ENCODE peak calls at places on chromosomes 1 and 21, in ten cellular contexts. Y is A549, F is transverse colon, U is suprapubic skin, C is GM12878, R is tibial nerve, M is ovary, K is stomach, I is sigmoid colon, W is SK-N-SH. H is an unnamed sample.

GRCh38 chr1:79587229-79587628 is 580.7 kb upstream of the ADGRL4 start:
- DNase-seq in Y (no peak), F (no peak), U (no peak), C (no peak), R (no peak), M (no peak), K (no peak), I (no peak), W (no peak), H (no peak)

GRCh38 chr21:44427241-44428120 is 27.8 kb upstream of the LRRC3 start:
- DNase-seq in Y (no peak), F (no peak), U (peak), C (no peak), R (no peak), M (no peak), K (no peak), I (peak), W (no peak), H (peak)

GRCh38 chr1:198234511-198235251 is 77.9 kb downstream of the NEK7 start:
- DNase-seq in Y (no peak), F (no peak), U (no peak), C (no peak), R (no peak), M (no peak), K (no peak), I (no peak), W (no peak), H (no peak)

GRCh38 chr1:208100906-208101305 is 143.3 kb downstream of the PLXNA2 start:
- DNase-seq in Y (no peak), F (no peak), U (no peak), C (no peak), R (no peak), M (no peak), K (no peak), I (no peak), W (no peak), H (no peak)

GRCh38 chr1:207911983-207912760 is 1.2 kb upstream of the CD34 start:
- DNase-seq in Y (no peak), F (no peak), U (no peak), C (no peak), R (no peak), M (no peak), K (no peak), I (no peak), W (no peak), H (no peak)

GRCh38 chr1:8411803-8412182 is 93.9 kb downstream of the SLC45A1 start:
- DNase-seq in Y (no peak), F (no peak), U (no peak), C (no peak), R (peak), M (no peak), K (no peak), I (no peak), W (no peak), H (no peak)

GRCh38 chr1:229316166-229316565 is 26.7 kb downstream of the CCSAP start:
- DNase-seq in Y (no peak), F (no peak), U (no peak), C (no peak), R (no peak), M (no peak), K (no peak), I (no peak), W (no peak), H (no peak)

GRCh38 chr1:159005676-159006075 is 4.0 kb upstream of the IFI16 start:
- DNase-seq in Y (no peak), F (no peak), U (no peak), C (no peak), R (no peak), M (no peak), K (no peak), I (no peak), W (no peak), H (no peak)

GRCh38 chr1:26748351-26748750 is 39.4 kb upstream of the PIGV start:
- DNase-seq in Y (no peak), F (no peak), U (no peak), C (no peak), R (no peak), M (no peak), K (no peak), I (no peak), W (no peak), H (no peak)

GRCh38 chr1:28021064-28021463 is 61.3 kb downstream of the XKR8 start:
- DNase-seq in Y (no peak), F (no peak), U (no peak), C (no peak), R (no peak), M (no peak), K (no peak), I (no peak), W (no peak), H (no peak)

GRCh38 chr21:43297411-43297981 is 128.7 kb downstream of the CRYAA start:
- DNase-seq in Y (no peak), F (no peak), U (no peak), C (no peak), R (no peak), M (peak), K (no peak), I (no peak), W (no peak), H (no peak)

GRCh38 chr1:207948536-207949250 is 37.8 kb upstream of the CD34 start:
- DNase-seq in Y (no peak), F (no peak), U (no peak), C (no peak), R (no peak), M (no peak), K (no peak), I (no peak), W (no peak), H (no peak)

GRCh38 chr21:33384851-33385331 is 18.3 kb upstream of the IFNGR2 start:
- DNase-seq in Y (no peak), F (no peak), U (no peak), C (no peak), R (no peak), M (no peak), K (no peak), I (no peak), W (no peak), H (no peak)

GRCh38 chr1:167545349-167545748 is 8.2 kb downstream of the CREG1 start:
- DNase-seq in Y (no peak), F (no peak), U (no peak), C (no peak), R (no peak), M (no peak), K (no peak), I (no peak), W (no peak), H (no peak)

GRCh38 chr1:110390096-110390495 is 730 bp downstream of the SLC16A4 start:
- DNase-seq in Y (peak), F (peak), U (no peak), C (no peak), R (peak), M (peak), K (no peak), I (peak), W (no peak), H (no peak)

GRCh38 chr1:226074046-226074445 is 11.5 kb downstream of the H3-3A start:
- DNase-seq in Y (no peak), F (no peak), U (no peak), C (no peak), R (no peak), M (no peak), K (no peak), I (no peak), W (no peak), H (no peak)

GRCh38 chr1:83692524-83693336 is 306.2 kb downstream of the TTLL7 start:
- DNase-seq in Y (no peak), F (no peak), U (no peak), C (peak), R (no peak), M (no peak), K (no peak), I (no peak), W (peak), H (no peak)

DNA sequence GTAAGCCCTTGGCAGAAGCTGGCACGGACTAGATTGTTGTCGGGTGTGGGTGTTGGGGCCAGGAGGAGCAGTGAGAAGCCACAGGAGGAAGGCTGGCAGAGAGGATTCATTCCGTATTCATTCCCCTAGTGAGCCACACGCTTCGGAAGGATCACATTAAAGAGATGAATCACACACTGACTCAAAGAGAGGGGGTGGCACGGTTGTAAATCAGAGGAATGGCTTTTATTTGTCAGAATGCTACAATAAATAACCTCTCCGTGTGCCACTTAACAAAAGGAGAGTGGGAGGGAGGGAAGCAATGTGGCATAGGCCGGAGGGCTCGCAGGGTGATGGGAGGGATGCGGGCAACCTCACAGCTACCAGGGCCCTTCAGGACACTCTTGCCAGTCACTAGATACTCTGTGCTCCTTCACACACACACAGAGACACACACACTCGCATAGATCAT is 135.5 kb downstream of the HIVEP3 start:
- DNase-seq in Y (peak), F (no peak), U (no peak), C (no peak), R (no peak), M (no peak), K (no peak), I (no peak), W (no peak), H (no peak)
- TF ChIP-seq EP300 in Y (no peak), F (no peak), U (no peak), C (no peak), R (no peak), M (no peak), K (no peak), I (no peak), W (peak), H (no peak)

GRCh38 chr1:182054698-182055326 is 6.7 kb downstream of the ZNF648 start:
- DNase-seq in Y (peak), F (peak), U (no peak), C (peak), R (peak), M (no peak), K (no peak), I (no peak), W (peak), H (peak)
- TF ChIP-seq CTCF in Y (peak), F (peak), U (peak), C (peak), R (peak), M (no peak), K (peak), I (peak), W (peak), H (peak)

GRCh38 chr1:67053535-67053784 is 488 bp downstream of the SLC35D1 start:
- DNase-seq in Y (no peak), F (peak), U (peak), C (no peak), R (no peak), M (no peak), K (peak), I (peak), W (peak), H (peak)

GRCh38 chr1:67058242-67058641 is 4.3 kb upstream of the SLC35D1 start:
- DNase-seq in Y (no peak), F (no peak), U (no peak), C (no peak), R (no peak), M (no peak), K (no peak), I (no peak), W (no peak), H (no peak)

GRCh38 chr1:67052741-67053534 is 1.0 kb downstream of the SLC35D1 start:
- DNase-seq in Y (peak), F (peak), U (no peak), C (no peak), R (peak), M (peak), K (peak), I (peak), W (peak), H (peak)

GRCh38 chr1:67058761-67059160 is 4.8 kb upstream of the SLC35D1 start:
- DNase-seq in Y (no peak), F (no peak), U (no peak), C (no peak), R (no peak), M (no peak), K (no peak), I (no peak), W (no peak), H (no peak)

GRCh38 chr1:67053785-67054759 is at the start of gene SLC35D1:
- DNase-seq in Y (peak), F (peak), U (peak), C (peak), R (peak), M (peak), K (peak), I (peak), W (peak), H (peak)
- TF ChIP-seq EP300 in Y (no peak), F (no peak), U (no peak), C (no peak), R (no peak), M (no peak), K (peak), I (no peak), W (no peak), H (no peak)

DNA sequence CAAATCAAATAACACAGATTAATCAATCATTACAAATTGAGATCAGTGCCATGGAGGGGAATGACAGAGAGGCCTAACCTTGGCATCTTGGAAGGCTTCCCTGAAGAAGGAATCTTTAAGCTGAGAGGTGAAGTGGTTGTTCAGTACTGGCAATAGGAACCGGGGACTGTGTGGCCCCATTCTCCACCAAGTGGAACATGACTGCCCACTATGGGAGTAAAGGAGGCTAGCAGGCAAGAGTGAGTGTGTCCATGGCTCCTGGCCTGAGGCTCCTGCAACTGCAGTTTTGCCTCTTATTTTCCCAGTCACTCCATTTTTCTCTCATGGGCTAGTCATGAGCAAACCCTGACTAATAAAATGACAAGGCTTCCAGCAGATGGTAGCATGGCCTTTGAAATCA is 112.2 kb upstream of the GJB5 start:
- DNase-seq in Y (no peak), F (no peak), U (no peak), C (no peak), R (no peak), M (no peak), K (no peak), I (no peak), W (no peak), H (peak)
- TF ChIP-seq CTCF in Y (no peak), F (no peak), U (no peak), C (no peak), R (no peak), M (no peak), K (no peak), I (no peak), W (no peak), H (no peak)